ENCODE peak calls at places on chromosomes 5 and 9, in ten cellular contexts. One of them, this sample, is unnamed.

GRCh38 chr9:104774831-104775573 is 11.1 kb downstream of the NIPSNAP3B start:
- DNase-seq in H9: no peak
- DNase-seq in B cell: peak
- DNase-seq in brain pericyte: no peak
- DNase-seq in activated T-cell treated with anti-CD3 and anti-CD28 coated beads for 1 hour: no peak
- DNase-seq in caudate nucleus: no peak
- DNase-seq in COR-L47: no peak
- DNase-seq in activated CD4-positive, alpha-beta T cell treated with anti-CD3 and anti-CD28 coated beads for 1 hour: no peak
- DNase-seq in stimulated activated CD8-positive, alpha-beta memory T cell treated with anti-CD3 and anti-CD28 coated beads, Interleukin-12 subunit alpha, Interleukin-12 subunit beta, amount 100 ng/mL, for 1 hour: no peak
- DNase-seq in D341Med: no peak
- DNase-seq in this sample: peak

GRCh38 chr9:112971415-112971814 is 40.6 kb downstream of the ZNF883 start:
- DNase-seq in COR-L47: peak
- DNase-seq in D341Med: peak
- DNase-seq in B cell: no peak
- DNase-seq in brain pericyte: no peak
- DNase-seq in H9: peak
- DNase-seq in stimulated activated CD8-positive, alpha-beta memory T cell treated with anti-CD3 and anti-CD28 coated beads, Interleukin-12 subunit alpha, Interleukin-12 subunit beta, amount 100 ng/mL, for 1 hour: no peak
- DNase-seq in activated T-cell treated with anti-CD3 and anti-CD28 coated beads for 1 hour: no peak
- DNase-seq in caudate nucleus: no peak
- DNase-seq in activated CD4-positive, alpha-beta T cell treated with anti-CD3 and anti-CD28 coated beads for 1 hour: no peak
- DNase-seq in this sample: no peak

GRCh38 chr5:142015781-142016533 is 3.1 kb upstream of the GNPDA1 start:
- DNase-seq in stimulated activated CD8-positive, alpha-beta memory T cell treated with anti-CD3 and anti-CD28 coated beads, Interleukin-12 subunit alpha, Interleukin-12 subunit beta, amount 100 ng/mL, for 1 hour: no peak
- DNase-seq in activated CD4-positive, alpha-beta T cell treated with anti-CD3 and anti-CD28 coated beads for 1 hour: peak
- DNase-seq in brain pericyte: no peak
- DNase-seq in activated T-cell treated with anti-CD3 and anti-CD28 coated beads for 1 hour: peak
- DNase-seq in caudate nucleus: no peak
- DNase-seq in COR-L47: no peak
- DNase-seq in D341Med: no peak
- DNase-seq in B cell: no peak
- DNase-seq in H9: no peak
- DNase-seq in this sample: peak

GRCh38 chr5:32523625-32524024 is 61.7 kb upstream of the SUB1 start:
- DNase-seq in activated CD4-positive, alpha-beta T cell treated with anti-CD3 and anti-CD28 coated beads for 1 hour: no peak
- DNase-seq in stimulated activated CD8-positive, alpha-beta memory T cell treated with anti-CD3 and anti-CD28 coated beads, Interleukin-12 subunit alpha, Interleukin-12 subunit beta, amount 100 ng/mL, for 1 hour: no peak
- DNase-seq in brain pericyte: no peak
- DNase-seq in B cell: no peak
- DNase-seq in caudate nucleus: no peak
- DNase-seq in COR-L47: no peak
- DNase-seq in D341Med: no peak
- DNase-seq in H9: no peak
- DNase-seq in activated T-cell treated with anti-CD3 and anti-CD28 coated beads for 1 hour: no peak
- DNase-seq in this sample: no peak

GRCh38 chr9:24738421-24738961 is 192.8 kb upstream of the IZUMO3 start:
- DNase-seq in stimulated activated CD8-positive, alpha-beta memory T cell treated with anti-CD3 and anti-CD28 coated beads, Interleukin-12 subunit alpha, Interleukin-12 subunit beta, amount 100 ng/mL, for 1 hour: no peak
- DNase-seq in COR-L47: no peak
- DNase-seq in D341Med: no peak
- DNase-seq in activated CD4-positive, alpha-beta T cell treated with anti-CD3 and anti-CD28 coated beads for 1 hour: no peak
- DNase-seq in B cell: no peak
- DNase-seq in H9: no peak
- DNase-seq in brain pericyte: no peak
- DNase-seq in caudate nucleus: no peak
- DNase-seq in activated T-cell treated with anti-CD3 and anti-CD28 coated beads for 1 hour: no peak
- DNase-seq in this sample: no peak

GRCh38 chr9:694499-695154 is 146.9 kb upstream of the DMRT1 start:
- DNase-seq in COR-L47: no peak
- DNase-seq in stimulated activated CD8-positive, alpha-beta memory T cell treated with anti-CD3 and anti-CD28 coated beads, Interleukin-12 subunit alpha, Interleukin-12 subunit beta, amount 100 ng/mL, for 1 hour: no peak
- DNase-seq in B cell: no peak
- DNase-seq in D341Med: no peak
- DNase-seq in brain pericyte: no peak
- DNase-seq in activated CD4-positive, alpha-beta T cell treated with anti-CD3 and anti-CD28 coated beads for 1 hour: no peak
- DNase-seq in H9: no peak
- DNase-seq in caudate nucleus: peak
- DNase-seq in activated T-cell treated with anti-CD3 and anti-CD28 coated beads for 1 hour: no peak
- DNase-seq in this sample: peak

GRCh38 chr9:81861644-81862043 is 66.6 kb upstream of the SPATA31D4 start:
- DNase-seq in B cell: no peak
- DNase-seq in stimulated activated CD8-positive, alpha-beta memory T cell treated with anti-CD3 and anti-CD28 coated beads, Interleukin-12 subunit alpha, Interleukin-12 subunit beta, amount 100 ng/mL, for 1 hour: no peak
- DNase-seq in H9: no peak
- DNase-seq in D341Med: no peak
- DNase-seq in caudate nucleus: no peak
- DNase-seq in COR-L47: no peak
- DNase-seq in activated CD4-positive, alpha-beta T cell treated with anti-CD3 and anti-CD28 coated beads for 1 hour: no peak
- DNase-seq in brain pericyte: no peak
- DNase-seq in activated T-cell treated with anti-CD3 and anti-CD28 coated beads for 1 hour: no peak
- DNase-seq in this sample: no peak

GRCh38 chr5:78547731-78548189 is 100.8 kb downstream of the LHFPL2 start:
- DNase-seq in stimulated activated CD8-positive, alpha-beta memory T cell treated with anti-CD3 and anti-CD28 coated beads, Interleukin-12 subunit alpha, Interleukin-12 subunit beta, amount 100 ng/mL, for 1 hour: no peak
- DNase-seq in B cell: no peak
- DNase-seq in brain pericyte: peak
- DNase-seq in D341Med: peak
- DNase-seq in activated T-cell treated with anti-CD3 and anti-CD28 coated beads for 1 hour: no peak
- DNase-seq in H9: no peak
- DNase-seq in caudate nucleus: no peak
- DNase-seq in activated CD4-positive, alpha-beta T cell treated with anti-CD3 and anti-CD28 coated beads for 1 hour: no peak
- DNase-seq in COR-L47: no peak
- DNase-seq in this sample: no peak

GRCh38 chr5:67026278-67026677 is 170.3 kb downstream of the CD180 start:
- DNase-seq in D341Med: no peak
- DNase-seq in activated CD4-positive, alpha-beta T cell treated with anti-CD3 and anti-CD28 coated beads for 1 hour: no peak
- DNase-seq in caudate nucleus: no peak
- DNase-seq in stimulated activated CD8-positive, alpha-beta memory T cell treated with anti-CD3 and anti-CD28 coated beads, Interleukin-12 subunit alpha, Interleukin-12 subunit beta, amount 100 ng/mL, for 1 hour: no peak
- DNase-seq in activated T-cell treated with anti-CD3 and anti-CD28 coated beads for 1 hour: no peak
- DNase-seq in B cell: no peak
- DNase-seq in H9: no peak
- DNase-seq in COR-L47: no peak
- DNase-seq in brain pericyte: no peak
- DNase-seq in this sample: no peak

GRCh38 chr5:180868960-180869359 is 7.9 kb upstream of the ZFP62 start:
- DNase-seq in B cell: peak
- DNase-seq in caudate nucleus: no peak
- DNase-seq in activated T-cell treated with anti-CD3 and anti-CD28 coated beads for 1 hour: peak
- DNase-seq in stimulated activated CD8-positive, alpha-beta memory T cell treated with anti-CD3 and anti-CD28 coated beads, Interleukin-12 subunit alpha, Interleukin-12 subunit beta, amount 100 ng/mL, for 1 hour: peak
- DNase-seq in D341Med: peak
- DNase-seq in brain pericyte: peak
- DNase-seq in H9: peak
- DNase-seq in COR-L47: peak
- DNase-seq in activated CD4-positive, alpha-beta T cell treated with anti-CD3 and anti-CD28 coated beads for 1 hour: peak
- DNase-seq in this sample: peak

GRCh38 chr9:5832543-5833529 is at the start of gene ERMP1:
- DNase-seq in activated T-cell treated with anti-CD3 and anti-CD28 coated beads for 1 hour: peak
- DNase-seq in stimulated activated CD8-positive, alpha-beta memory T cell treated with anti-CD3 and anti-CD28 coated beads, Interleukin-12 subunit alpha, Interleukin-12 subunit beta, amount 100 ng/mL, for 1 hour: peak
- DNase-seq in B cell: peak
- DNase-seq in H9: peak
- DNase-seq in COR-L47: peak
- DNase-seq in activated CD4-positive, alpha-beta T cell treated with anti-CD3 and anti-CD28 coated beads for 1 hour: peak
- DNase-seq in brain pericyte: peak
- DNase-seq in caudate nucleus: peak
- DNase-seq in D341Med: peak
- DNase-seq in this sample: peak